ENCODE peak calls at places on chromosome 20, in four cellular contexts. J is H1, G is IMR-90, P is H9. H is an unnamed sample.

GRCh38 chr20:43456809-43457639 is 672 bp upstream of the SRSF6 start:
- DNase-seq in J (peak; percentile 81), P (peak; percentile 95), G (peak; percentile 93), H (peak; percentile 98)

GRCh38 chr20:3803289-3803688 is 7.2 kb downstream of the CDC25B start:
- DNase-seq in J (no peak), G (no peak), P (no peak), H (no peak)

GRCh38 chr20:51800769-51801219 is 1.5 kb downstream of the SALL4 start:
- DNase-seq in P (no peak), G (no peak), J (no peak), H (peak; percentile 81)

GRCh38 chr20:34922654-34923381 is 32.8 kb downstream of the GSS start:
- DNase-seq in J (no peak), G (peak; percentile 83), P (no peak), H (peak; percentile 56)

GRCh38 chr20:15703171-15703911 is 869.9 kb downstream of the KIF16B start:
- DNase-seq in G (peak; percentile 87), J (no peak), P (no peak), H (no peak)

GRCh38 chr20:31990958-31991705 is 19.1 kb upstream of the CCM2L start:
- DNase-seq in G (no peak), P (no peak), J (no peak), H (no peak)

GRCh38 chr20:52033313-52033712 is 158.3 kb downstream of the ZFP64 start:
- DNase-seq in P (no peak), J (no peak), G (peak; percentile 38), H (peak; percentile 49)

GRCh38 chr20:37360515-37361115 is 14.7 kb downstream of the SRC start:
- DNase-seq in G (no peak), J (no peak), P (no peak), H (no peak)

GRCh38 chr20:47125553-47126373 is 230.7 kb downstream of the ZMYND8 start:
- DNase-seq in J (no peak), P (peak; percentile 40), G (no peak), H (peak; percentile 11)

GRCh38 chr20:23151885-23152284 is 65.8 kb upstream of the CD93 start:
- DNase-seq in G (no peak), P (peak; percentile 20), J (peak; percentile 26), H (no peak)

GRCh38 chr20:3165473-3166337 is 6.0 kb upstream of the FASTKD5 start:
- DNase-seq in G (peak; percentile 63), P (no peak), J (no peak), H (no peak)

GRCh38 chr20:23103284-23104018 is 17.3 kb upstream of the CD93 start:
- DNase-seq in P (no peak), J (no peak), G (no peak), H (no peak)

GRCh38 chr20:23670361-23670760 is 18.5 kb downstream of the CST4 start:
- DNase-seq in G (no peak), P (no peak), J (no peak), H (no peak)

GRCh38 chr20:31596831-31597482 is 8.1 kb upstream of the ID1 start:
- DNase-seq in G (no peak), J (no peak), P (no peak), H (peak; percentile 72)

GRCh38 chr20:57006411-57007170 is 259.9 kb downstream of the BMP7 start:
- DNase-seq in P (no peak), G (no peak), J (no peak), H (peak; percentile 86)

GRCh38 chr20:23125625-23126191 is 39.6 kb upstream of the CD93 start:
- DNase-seq in G (peak; percentile 60), J (no peak), P (no peak), H (no peak)

GRCh38 chr20:52305843-52306242 is 114.3 kb upstream of the ZFP64 start:
- DNase-seq in G (no peak), P (no peak), J (no peak), H (no peak)

GRCh38 chr20:46458891-46459750 is 52.7 kb upstream of the ELMO2 start:
- DNase-seq in J (peak; percentile 96), P (peak; percentile 93), G (no peak), H (peak; percentile 89)

GRCh38 chr20:44174996-44175766 is 11.8 kb downstream of the JPH2 start:
- DNase-seq in G (no peak), P (no peak), J (no peak), H (no peak)

GRCh38 chr20:54293526-54293925 is 85.6 kb downstream of the PFDN4 start:
- DNase-seq in P (no peak), G (no peak), J (no peak), H (no peak)

GRCh38 chr20:46031701-46032254 is 2.8 kb downstream of the SLC12A5 start:
- DNase-seq in J (peak; percentile 81), G (no peak), P (peak; percentile 61), H (peak; percentile 56)

GRCh38 chr20:45340236-45340847 is 7.9 kb downstream of the SDC4 start:
- DNase-seq in G (no peak), P (no peak), J (no peak), H (peak; percentile 58)

GRCh38 chr20:8837396-8837795 is 231.5 kb upstream of the PLCB4 start:
- DNase-seq in P (no peak), G (peak; percentile 96), J (no peak), H (peak; percentile 18)

GRCh38 chr20:43840382-43841070 is 74.1 kb upstream of the TOX2 start:
- DNase-seq in P (peak; percentile 68), J (peak; percentile 57), G (peak; percentile 29), H (peak; percentile 78)

GRCh38 chr20:20161611-20162010 is 109.3 kb downstream of the CFAP61 start:
- DNase-seq in G (no peak), J (no peak), P (no peak), H (no peak)

GRCh38 chr20:2798814-2799213 is 1.6 kb downstream of the CPXM1 start:
- DNase-seq in G (peak; percentile 10), J (no peak), P (peak; percentile 73), H (peak; percentile 84)

GRCh38 chr20:17621229-17621968 is 51.5 kb downstream of the DSTN start:
- DNase-seq in G (no peak), J (no peak), P (peak; percentile 20), H (no peak)

GRCh38 chr20:40990542-40991120 is 38.0 kb upstream of the TOP1 start:
- DNase-seq in G (peak; percentile 87), P (peak; percentile 90), J (peak; percentile 79), H (peak; percentile 95)

GRCh38 chr20:9839626-9840025 is 750 bp upstream of the PAK5 start:
- DNase-seq in G (no peak), J (no peak), P (no peak), H (no peak)

GRCh38 chr20:37407573-37408002 is 61.6 kb downstream of the SRC start:
- DNase-seq in G (no peak), J (no peak), P (no peak), H (no peak)

GRCh38 chr20:35059110-35059509 is 33.5 kb downstream of the TRPC4AP start:
- DNase-seq in G (no peak), P (no peak), J (no peak), H (no peak)

GRCh38 chr20:17794400-17794799 is 94.6 kb downstream of the BANF2 start:
- DNase-seq in G (no peak), J (no peak), P (no peak), H (no peak)

GRCh38 chr20:35025116-35025515 is 67.5 kb downstream of the TRPC4AP start:
- DNase-seq in P (no peak), J (no peak), G (no peak), H (no peak)

GRCh38 chr20:57795347-57795697 is 85.5 kb upstream of the PMEPA1 start:
- DNase-seq in G (peak; percentile 2), P (no peak), J (no peak), H (no peak)

GRCh38 chr20:37524221-37524700 is 3.2 kb downstream of the NNAT start:
- DNase-seq in J (no peak), G (no peak), P (no peak), H (no peak)

GRCh38 chr20:5720696-5721095 is 29.5 kb upstream of the SHLD1 start:
- DNase-seq in P (no peak), J (no peak), G (peak; percentile 41), H (no peak)

DNA sequence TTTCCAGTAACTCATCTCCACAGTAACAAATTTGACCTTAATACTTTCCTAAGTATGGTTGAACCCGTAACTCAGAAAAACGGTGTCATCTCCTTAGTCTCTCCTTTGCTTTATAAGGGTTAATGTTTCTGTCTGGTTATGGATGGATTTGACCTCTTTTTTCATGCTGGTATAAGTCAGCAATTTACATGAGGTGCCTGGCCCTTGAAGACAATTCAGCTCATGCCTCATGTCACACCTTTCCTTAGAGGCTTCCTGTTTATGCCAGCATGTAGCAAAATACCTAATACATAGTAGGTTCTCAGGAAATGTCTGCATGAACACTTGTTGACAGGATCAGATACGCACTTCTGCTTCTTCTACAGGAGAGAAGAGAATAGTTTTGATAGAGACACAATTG is 37.7 kb upstream of the C20orf144 start:
- DNase-seq in P (no peak), J (no peak), G (no peak), H (no peak)
- H4K5ac ChIP-seq in P (no peak overlapping the region), J (no peak overlapping the region), G (no peak overlapping the region), H (no peak overlapping the region)

GRCh38 chr20:62728781-62729300 is 20.2 kb downstream of the NTSR1 start:
- DNase-seq in G (no peak), J (no peak), P (no peak), H (no peak)
- H3K27me3 ChIP-seq in G (peaks cover 19% of the 10 kb centered on the region), J (no peaks in the 10 kb centered on the region), P (no peaks in the 10 kb centered on the region), H (no peaks in the 10 kb centered on the region)

GRCh38 chr20:50514035-50514337 is 3.8 kb downstream of the PTPN1 start:
- DNase-seq in G (no peak), P (no peak), J (no peak), H (no peak)

GRCh38 chr20:50516935-50517816 is 7.0 kb downstream of the PTPN1 start:
- DNase-seq in P (no peak), G (no peak), J (no peak), H (no peak)

GRCh38 chr20:50516180-50516934 is 6.2 kb downstream of the PTPN1 start:
- DNase-seq in J (no peak), P (no peak), G (no peak), H (no peak)

GRCh38 chr20:50514750-50515149 is 4.6 kb downstream of the PTPN1 start:
- DNase-seq in G (no peak), P (no peak), J (no peak), H (no peak)

DNA sequence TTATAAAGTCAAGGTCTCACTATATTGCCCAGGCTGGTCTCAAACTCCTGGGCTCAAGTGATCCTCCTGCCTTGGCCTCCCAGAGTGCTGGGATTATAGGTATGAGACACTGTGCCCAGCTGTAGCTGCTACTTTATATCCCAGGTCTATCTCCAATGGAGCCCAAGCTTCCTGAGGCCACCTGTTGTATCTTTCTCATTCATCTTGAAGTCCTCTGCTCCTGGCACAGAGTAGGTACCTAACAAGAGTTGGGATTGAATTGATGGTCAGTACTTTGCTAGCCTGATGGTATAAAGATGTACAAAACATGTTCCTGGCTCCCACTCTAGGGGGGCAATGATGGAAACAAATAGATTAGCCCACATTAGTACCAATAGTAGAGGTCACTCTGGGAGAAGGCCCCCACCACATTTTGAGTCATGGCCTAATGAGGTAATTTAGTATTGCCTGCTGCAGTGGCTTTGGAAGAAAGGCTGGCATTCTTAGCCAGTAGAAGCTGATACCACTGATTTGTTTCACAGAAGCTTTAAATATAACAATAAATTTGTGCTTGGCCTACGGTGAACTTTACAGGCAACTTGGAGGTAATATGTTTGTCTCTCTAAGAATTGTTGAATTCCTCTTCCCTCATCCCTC is 5.4 kb downstream of the PTPN1 start:
- DNase-seq in P (no peak), J (no peak), G (no peak), H (no peak)
- H3K4me1 ChIP-seq in P (no peaks in the 10 kb centered on the region), J (peaks cover 4% of the 10 kb centered on the region), G (peaks cover 19% of the 10 kb centered on the region), H (peaks cover 4% of the 10 kb centered on the region)

GRCh38 chr20:39421571-39422099 is 459.5 kb downstream of the DHX35 start:
- DNase-seq in G (no peak), J (no peak), P (no peak), H (no peak)
- H4K5ac ChIP-seq in G (no peak overlapping the region), J (no peak overlapping the region), P (no peak overlapping the region), H (no peak overlapping the region)